ENCODE peak calls at places on chromosome 13, in four cellular contexts. X is stomach, E is GM19239, Q is iris pigment epithelial cell. V is an unnamed sample.

GRCh38 chr13:43196750-43197149 is 173.4 kb downstream of the DNAJC15 start:
- DNase-seq in E (no peak), X (no peak), Q (no peak), V (no peak)

GRCh38 chr13:107753748-107754147 is 461.6 kb downstream of the LIG4 start:
- DNase-seq in X (no peak), E (no peak), Q (no peak), V (no peak)

GRCh38 chr13:75762066-75762937 is 126.2 kb downstream of the LMO7 start:
- DNase-seq in E (peak), Q (peak), X (peak), V (no peak)

GRCh38 chr13:94921181-94921580 is 208.8 kb upstream of the SOX21 start:
- DNase-seq in Q (no peak), X (no peak), E (no peak), V (peak)

GRCh38 chr13:49357694-49358093 is 86.2 kb downstream of the CAB39L start:
- DNase-seq in E (no peak), X (no peak), Q (peak), V (no peak)

GRCh38 chr13:76687467-76687866 is 198.7 kb downstream of the KCTD12 start:
- DNase-seq in X (no peak), Q (no peak), E (no peak), V (no peak)

GRCh38 chr13:106986687-106987434 is 418.9 kb upstream of the ARGLU1 start:
- DNase-seq in X (no peak), Q (no peak), E (no peak), V (no peak)

GRCh38 chr13:34826432-34826831 is 115.6 kb upstream of the NBEA start:
- DNase-seq in E (no peak), Q (no peak), X (no peak), V (no peak)

GRCh38 chr13:19695829-19696228 is 62.4 kb downstream of the MPHOSPH8 start:
- DNase-seq in Q (no peak), E (no peak), X (no peak), V (peak)